ENCODE peak calls at places on chromosomes 11 and 22, in eight cellular contexts. T, P, J, W, F, N, H and Q are unnamed samples. For H3K9me3 and H3K4me1, the result is how much of the 10 kb centered on the place peaks cover.

GRCh38 chr11:6563121-6563619 is 40.2 kb downstream of the RRP8 start:
- DNase-seq in N (no peak), F (no peak), W (no peak), H (no peak), P (no peak), T (no peak), J (no peak), Q (no peak)

GRCh38 chr11:29029452-29029851 is 921.3 kb downstream of the METTL15 start:
- DNase-seq in P (no peak), T (no peak), N (no peak), W (no peak), J (peak), H (no peak), F (no peak), Q (no peak)

GRCh38 chr22:49936018-49936972 is 17.9 kb downstream of the CRELD2 start:
- DNase-seq in F (peak), T (no peak), J (peak), N (peak), W (peak), P (peak), H (peak), Q (peak)

GRCh38 chr22:45584121-45584570 is 81.5 kb downstream of the FBLN1 start:
- DNase-seq in N (peak), W (no peak), P (no peak), J (peak), H (no peak), T (no peak), F (no peak), Q (no peak)

GRCh38 chr11:86162257-86162656 is 82.3 kb upstream of the EED start:
- DNase-seq in N (peak), W (no peak), T (no peak), P (peak), J (peak), F (peak), H (no peak), Q (no peak)

GRCh38 chr22:25754527-25755202 is 12.7 kb downstream of the MYO18B start:
- DNase-seq in W (no peak), N (no peak), T (no peak), J (peak), H (no peak), F (peak), P (peak), Q (no peak)

GRCh38 chr22:49203091-49203862 is 624.4 kb downstream of the BRD1 start:
- DNase-seq in T (no peak), J (no peak), H (no peak), P (peak), W (peak), N (peak), F (no peak), Q (no peak)

GRCh38 chr11:109040303-109040702 is 375.4 kb downstream of the DDX10 start:
- DNase-seq in J (no peak), T (no peak), H (no peak), W (no peak), F (no peak), P (no peak), N (no peak), Q (no peak)

GRCh38 chr11:68780829-68781228 is 29.5 kb upstream of the TESMIN start:
- DNase-seq in P (peak), H (no peak), J (no peak), N (no peak), F (peak), T (no peak), W (peak), Q (no peak)

GRCh38 chr22:22408731-22409696 is 99.5 kb downstream of the ZNF280B start:
- DNase-seq in W (no peak), H (no peak), J (peak), N (no peak), F (no peak), P (peak), T (peak), Q (no peak)

GRCh38 chr11:117877120-117877784 is 794 bp upstream of the FXYD6 start:
- DNase-seq in W (no peak), F (peak), P (peak), N (no peak), J (no peak), H (no peak), T (no peak), Q (no peak)

GRCh38 chr11:128061321-128061871 is 526.0 kb downstream of the ETS1 start:
- DNase-seq in P (no peak), F (no peak), W (no peak), J (no peak), N (no peak), H (peak), T (no peak), Q (no peak)

GRCh38 chr11:112174789-112175595 is at the start of gene BCO2:
- DNase-seq in H (peak), P (peak), T (peak), F (peak), W (peak), N (peak), J (peak), Q (peak)

GRCh38 chr22:43255299-43255698 is 68.4 kb upstream of the TTLL12 start:
- DNase-seq in H (no peak), F (no peak), N (no peak), T (no peak), P (no peak), W (no peak), J (no peak), Q (no peak)

GRCh38 chr11:84800755-84801346 is 826.3 kb downstream of the DLG2 start:
- DNase-seq in W (no peak), J (peak), F (no peak), H (no peak), T (peak), N (no peak), P (no peak), Q (no peak)

GRCh38 chr11:68660066-68660810 is 24.1 kb upstream of the GAL start:
- DNase-seq in H (no peak), W (peak), T (no peak), J (no peak), F (no peak), N (peak), P (no peak), Q (no peak)

GRCh38 chr11:125569913-125570621 is 790 bp downstream of the EI24 start:
- DNase-seq in N (no peak), J (peak), F (no peak), H (no peak), P (no peak), T (no peak), W (no peak), Q (no peak)

GRCh38 chr22:17272511-17272991 is 53.3 kb upstream of the ADA2 start:
- DNase-seq in H (no peak), W (no peak), T (no peak), J (no peak), P (no peak), N (peak), F (peak), Q (no peak)

GRCh38 chr22:27880778-27881394 is 38.2 kb downstream of the PITPNB start:
- DNase-seq in P (peak), T (peak), W (no peak), N (no peak), J (peak), F (peak), H (peak), Q (peak)

GRCh38 chr22:46035742-46036557 is 59.0 kb upstream of the WNT7B start:
- DNase-seq in P (peak), N (peak), H (peak), F (peak), W (peak), J (peak), T (peak), Q (peak)

GRCh38 chr11:17596711-17597110 is 49.7 kb downstream of the OTOG start:
- DNase-seq in H (no peak), F (no peak), T (no peak), N (peak), W (peak), P (peak), J (no peak), Q (no peak)

GRCh38 chr11:127338380-127339259 is 338.1 kb upstream of the KIRREL3 start:
- DNase-seq in H (no peak), F (no peak), W (no peak), P (no peak), J (no peak), N (no peak), T (no peak), Q (no peak)

DNA sequence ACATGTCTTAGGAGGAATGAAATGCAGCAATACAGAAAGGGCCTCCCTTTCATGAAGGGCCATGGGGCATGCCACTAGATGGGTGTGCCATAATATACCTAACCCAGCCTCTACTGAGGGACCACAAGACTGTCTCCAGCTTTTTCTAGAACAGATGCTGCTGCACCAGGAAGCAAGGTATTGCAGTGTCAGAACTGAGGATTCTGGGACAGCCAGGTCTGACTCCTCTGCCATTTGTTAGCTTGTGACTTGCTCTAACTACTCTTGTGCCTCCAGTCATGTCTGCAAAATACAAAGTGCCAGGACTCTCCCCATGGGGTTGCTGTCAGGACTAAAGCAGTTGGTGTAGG is 53.2 kb downstream of the HIRA start:
- DNase-seq in T (no peak), N (no peak), F (no peak), P (peak), W (no peak), J (no peak), H (no peak), Q (no peak)
- H3K9me3 ChIP-seq in T (under half), N (under half), F (under half), P (under half), W (under half), J (under half), H (under half), Q (under half)

GRCh38 chr11:70719516-70719915 is 321.2 kb downstream of the CTTN start:
- DNase-seq in H (no peak), W (no peak), J (no peak), N (no peak), F (no peak), T (no peak), P (no peak), Q (no peak)
- H3K27ac ChIP-seq in H (no peak), W (no peak), J (no peak), N (no peak), F (no peak), T (no peak), P (no peak), Q (no peak)

GRCh38 chr22:24002849-24003248 is 2.4 kb downstream of the GSTT4 start:
- DNase-seq in N (no peak), P (no peak), F (no peak), J (no peak), H (no peak), T (no peak), W (no peak), Q (no peak)
- H3K4me1 ChIP-seq in N (under half), P (under half), F (under half), J (under half), H (under half), T (under half), W (under half), Q (under half)

GRCh38 chr11:30889116-30889765 is 303.1 kb upstream of the MPPED2 start:
- DNase-seq in N (no peak), W (no peak), J (peak), P (no peak), H (no peak), T (no peak), F (no peak), Q (no peak)
- H3K9me3 ChIP-seq in N (under half), W (under half), J (under half), P (under half), H (under half), T (under half), F (under half), Q (under half)

GRCh38 chr11:129143335-129143734 is 48.8 kb downstream of the ARHGAP32 start:
- DNase-seq in F (peak), J (peak), W (peak), T (peak), H (no peak), N (peak), P (peak), Q (no peak)
- H3K27ac ChIP-seq in F (no peak), J (peak), W (no peak), T (no peak), H (no peak), N (no peak), P (peak), Q (no peak)

GRCh38 chr11:114132427-114132826 is 72.9 kb downstream of the ZBTB16 start:
- DNase-seq in F (no peak), H (no peak), T (no peak), W (no peak), P (no peak), N (no peak), J (peak), Q (no peak)
- H3K4me1 ChIP-seq in F (half or more), H (half or more), T (half or more), W (half or more), P (half or more), N (under half), J (under half), Q (under half)

GRCh38 chr11:114618139-114618538 is 22.6 kb upstream of the NXPE4 start:
- DNase-seq in H (no peak), F (no peak), T (no peak), W (no peak), J (no peak), N (no peak), P (no peak), Q (no peak)
- H3K9me3 ChIP-seq in H (under half), F (under half), T (under half), W (under half), J (under half), N (under half), P (under half), Q (under half)

DNA sequence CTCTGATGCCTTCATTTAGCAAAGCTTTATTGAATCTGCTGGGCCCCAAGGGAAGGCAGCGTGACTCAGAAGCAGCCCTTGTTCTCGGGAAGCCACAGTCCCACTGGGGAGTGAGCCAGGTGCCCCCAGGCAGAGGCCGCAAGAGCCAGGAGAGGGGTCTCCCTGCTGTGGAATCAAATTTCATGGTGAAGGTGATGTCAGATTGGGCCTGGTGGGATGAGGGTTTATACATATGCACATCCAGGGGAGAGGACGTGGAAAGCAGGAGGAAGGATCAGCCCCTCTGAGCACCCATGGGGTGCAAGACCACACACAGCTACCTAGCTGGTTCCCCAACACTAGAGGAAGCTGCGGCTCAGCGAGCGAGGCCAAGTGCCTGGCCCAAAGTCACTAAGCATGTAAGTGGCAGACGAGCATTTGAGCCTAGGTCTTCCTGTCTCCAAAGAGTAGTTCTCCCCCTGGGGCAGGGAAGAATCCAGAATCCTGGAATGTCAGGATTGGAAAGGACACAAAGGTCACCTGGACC is 2.0 kb downstream of the SYNGR1 start:
- DNase-seq in W (no peak), P (no peak), J (peak), H (no peak), N (no peak), T (no peak), F (no peak), Q (no peak)
- H3K27ac ChIP-seq in W (no peak), P (no peak), J (no peak), H (peak), N (no peak), T (peak), F (no peak), Q (no peak)